ENCODE peak calls at places on chromosomes 3 and 15, in six cellular contexts. B is A673, P is Peyer's patch, D is bronchial epithelial cell, J is cardiac muscle cell, H is tibial nerve. Q is an unnamed sample.

GRCh38 chr3:45513041-45513440 is 81.5 kb upstream of the LIMD1 start:
- DNase-seq in D (no peak), H (no peak), J (no peak), B (no peak), P (no peak), Q (no peak)

GRCh38 chr3:155018621-155019330 is 61.3 kb upstream of the MME start:
- DNase-seq in P (no peak), B (no peak), J (no peak), D (peak; percentile 96), H (no peak), Q (peak; percentile 31)

GRCh38 chr3:184642623-184643308 is 69.1 kb downstream of the MAGEF1 start:
- DNase-seq in P (no peak), H (no peak), J (peak; percentile 85), B (no peak), D (no peak), Q (no peak)

GRCh38 chr15:25784876-25785642 is 78.1 kb downstream of the ATP10A start:
- DNase-seq in B (no peak), H (no peak), D (no peak), P (no peak), J (no peak), Q (peak; percentile 97)

GRCh38 chr3:113034011-113034410 is 43.2 kb downstream of the GTPBP8 start:
- DNase-seq in D (peak; percentile 23), H (no peak), P (no peak), B (no peak), J (no peak), Q (no peak)

GRCh38 chr15:37056168-37056893 is 44.0 kb downstream of the MEIS2 start:
- DNase-seq in J (no peak), P (no peak), D (peak; percentile 64), H (no peak), B (peak; percentile 6), Q (no peak)

GRCh38 chr3:17579289-17580031 is 163.0 kb downstream of the TBC1D5 start:
- DNase-seq in H (no peak), D (peak; percentile 13), J (peak; percentile 5), B (no peak), P (no peak), Q (no peak)

GRCh38 chr3:183394150-183394549 is 34.3 kb downstream of the MCF2L2 start:
- DNase-seq in H (no peak), B (no peak), J (no peak), P (no peak), D (peak; percentile 42), Q (no peak)

GRCh38 chr15:60673918-60674558 is 195.1 kb upstream of the ICE2 start:
- DNase-seq in J (no peak), P (no peak), B (peak; percentile 62), D (peak; percentile 94), H (no peak), Q (peak; percentile 96)

GRCh38 chr3:63753567-63753966 is 65.5 kb upstream of the C3orf49 start:
- DNase-seq in P (no peak), H (no peak), D (peak; percentile 44), B (peak; percentile 9), J (peak; percentile 70), Q (peak; percentile 21)

GRCh38 chr3:67765575-67765974 is 111.2 kb upstream of the SUCLG2 start:
- DNase-seq in D (no peak), H (no peak), J (no peak), P (no peak), B (no peak), Q (no peak)

GRCh38 chr3:78979083-78979482 is 788.7 kb downstream of the ROBO1 start:
- DNase-seq in J (no peak), D (no peak), P (no peak), B (peak; percentile 82), H (no peak), Q (no peak)

GRCh38 chr15:69553686-69554085 is 101.1 kb downstream of the RPLP1 start:
- DNase-seq in J (no peak), D (no peak), B (no peak), P (peak; percentile 61), H (no peak), Q (no peak)

GRCh38 chr3:58111513-58112184 is 99.1 kb downstream of the DNASE1L3 start:
- DNase-seq in P (peak; percentile 72), H (no peak), B (no peak), J (no peak), D (peak; percentile 76), Q (no peak)

GRCh38 chr3:37779289-37780152 is 82.2 kb upstream of the CTDSPL start:
- DNase-seq in D (peak; percentile 73), B (peak; percentile 67), P (no peak), H (no peak), J (peak; percentile 87), Q (peak; percentile 82)

GRCh38 chr15:96356494-96357455 is 26.3 kb downstream of the NR2F2 start:
- DNase-seq in J (peak; percentile 80), D (peak; percentile 65), B (peak; percentile 92), H (peak; percentile 78), P (peak; percentile 89), Q (peak; percentile 76)

GRCh38 chr3:171615742-171616141 is 155.5 kb upstream of the TNIK start:
- DNase-seq in P (no peak), B (no peak), D (peak; percentile 12), J (no peak), H (no peak), Q (peak; percentile 35)

GRCh38 chr3:171615281-171615680 is 155.1 kb upstream of the TNIK start:
- DNase-seq in D (no peak), B (no peak), P (no peak), J (no peak), H (no peak), Q (no peak)

GRCh38 chr3:171616798-171617197 is 156.6 kb upstream of the TNIK start:
- DNase-seq in H (no peak), B (no peak), J (no peak), P (no peak), D (no peak), Q (no peak)

DNA sequence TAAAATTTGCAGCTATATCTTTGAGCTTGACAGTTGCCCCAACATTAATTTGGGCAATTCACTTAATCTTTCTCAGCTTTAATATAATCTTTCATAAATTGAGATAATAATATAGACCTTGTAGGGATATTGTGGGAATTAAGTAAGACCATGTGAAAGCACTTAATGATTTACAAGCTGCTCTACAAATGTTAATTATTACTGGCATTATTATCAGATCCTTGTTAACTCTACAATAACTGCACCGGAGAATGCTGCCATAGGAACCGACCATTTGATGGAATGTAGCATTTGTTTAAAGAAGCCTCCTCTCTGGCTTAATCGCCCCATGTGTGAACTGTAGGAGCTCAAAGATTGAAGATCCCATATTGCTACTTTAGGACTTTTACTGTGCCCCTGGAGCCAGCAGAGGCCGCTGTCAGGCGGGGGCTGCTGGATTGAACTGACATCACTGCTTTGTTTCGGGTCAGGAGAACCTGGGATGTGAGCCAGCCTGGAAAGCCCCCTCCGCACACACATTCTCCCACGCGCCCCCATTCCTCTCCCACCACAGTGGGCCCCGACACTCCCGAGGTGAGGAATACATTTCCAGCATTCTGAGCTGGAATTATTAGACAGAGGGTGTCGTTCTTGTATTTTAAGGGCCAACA is 154.2 kb upstream of the TNIK start:
- DNase-seq in P (no peak), D (peak; percentile 8), H (no peak), B (peak; percentile 75), J (peak; percentile 65), Q (no peak)
- H3K4me3 ChIP-seq in P (no peak overlapping the region), D (no peak overlapping the region), H (no peak overlapping the region), B (no peak overlapping the region), J (no peak overlapping the region), Q (no peak overlapping the region)

DNA sequence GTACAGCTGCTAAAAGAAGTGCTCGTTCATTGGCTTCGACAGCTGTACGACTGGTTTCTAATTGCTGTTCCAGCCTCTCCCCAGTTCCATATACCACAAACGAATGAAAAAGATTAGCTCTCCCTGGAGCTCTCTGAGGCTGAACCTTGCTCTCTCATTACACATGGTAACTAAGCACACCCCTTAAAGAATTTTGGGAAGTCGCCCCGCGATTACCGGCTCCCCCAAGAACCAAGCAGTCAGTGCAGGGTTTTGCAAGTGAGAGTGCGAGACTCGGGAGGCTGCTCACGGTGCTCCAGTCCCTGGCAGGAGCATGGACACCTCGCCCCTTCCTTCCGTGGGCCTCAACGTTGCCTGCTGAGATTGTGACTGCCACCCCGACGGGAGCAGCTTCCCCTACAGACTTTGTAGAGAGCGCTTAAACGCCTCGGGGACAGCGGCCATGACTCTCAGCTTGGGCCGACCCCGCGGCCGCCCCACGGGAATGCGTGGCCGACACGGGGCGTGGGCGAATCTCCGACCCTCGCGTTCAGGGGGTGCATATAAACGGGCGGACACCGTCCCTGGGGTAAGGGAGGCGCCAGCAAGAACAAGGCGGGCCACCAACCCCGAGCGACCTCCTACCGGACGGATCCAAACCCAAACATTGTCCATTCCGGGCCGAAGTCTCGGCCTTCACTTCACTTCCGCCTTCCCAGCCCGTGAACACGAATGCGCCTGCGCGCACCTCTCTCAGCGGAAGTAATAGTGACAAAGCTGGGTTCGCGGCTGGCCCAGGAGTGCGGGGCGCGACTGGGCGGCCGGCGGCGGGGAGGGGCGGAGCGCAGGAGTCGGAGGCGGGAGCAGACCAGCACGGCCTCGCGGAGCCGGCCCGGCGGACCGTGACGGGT is at the start of gene ATP2C1:
- DNase-seq in P (peak; percentile 96), J (peak; percentile 98), D (peak; percentile 86), H (peak; percentile 92), B (peak; percentile 95), Q (peak; percentile 94)
- TF ChIP-seq CTCF in P (peak; percentile 17), J (no peak), D (no peak), H (no peak), B (no peak), Q (peak; percentile 2)

GRCh38 chr15:101813803-101814534 is 2.0 kb downstream of the OR4F15 start:
- DNase-seq in J (no peak), B (peak; percentile 11), H (no peak), D (peak; percentile 8), P (no peak), Q (peak; percentile 85)
- H3K4me3 ChIP-seq in J (no peak overlapping the region), B (no peak overlapping the region), H (no peak overlapping the region), D (no peak overlapping the region), P (no peak overlapping the region), Q (no peak overlapping the region)

GRCh38 chr3:36709281-36709680 is 55.1 kb downstream of the DCLK3 start:
- DNase-seq in H (no peak), B (no peak), J (no peak), P (no peak), D (no peak), Q (no peak)

GRCh38 chr3:36705015-36705414 is 59.3 kb downstream of the DCLK3 start:
- DNase-seq in H (no peak), D (no peak), P (no peak), B (no peak), J (no peak), Q (no peak)

GRCh38 chr3:36709826-36710365 is 54.5 kb downstream of the DCLK3 start:
- DNase-seq in J (no peak), H (no peak), B (no peak), P (no peak), D (no peak), Q (no peak)

GRCh38 chr3:36710606-36711005 is 53.7 kb downstream of the DCLK3 start:
- DNase-seq in D (no peak), J (no peak), P (no peak), B (no peak), H (no peak), Q (no peak)

DNA sequence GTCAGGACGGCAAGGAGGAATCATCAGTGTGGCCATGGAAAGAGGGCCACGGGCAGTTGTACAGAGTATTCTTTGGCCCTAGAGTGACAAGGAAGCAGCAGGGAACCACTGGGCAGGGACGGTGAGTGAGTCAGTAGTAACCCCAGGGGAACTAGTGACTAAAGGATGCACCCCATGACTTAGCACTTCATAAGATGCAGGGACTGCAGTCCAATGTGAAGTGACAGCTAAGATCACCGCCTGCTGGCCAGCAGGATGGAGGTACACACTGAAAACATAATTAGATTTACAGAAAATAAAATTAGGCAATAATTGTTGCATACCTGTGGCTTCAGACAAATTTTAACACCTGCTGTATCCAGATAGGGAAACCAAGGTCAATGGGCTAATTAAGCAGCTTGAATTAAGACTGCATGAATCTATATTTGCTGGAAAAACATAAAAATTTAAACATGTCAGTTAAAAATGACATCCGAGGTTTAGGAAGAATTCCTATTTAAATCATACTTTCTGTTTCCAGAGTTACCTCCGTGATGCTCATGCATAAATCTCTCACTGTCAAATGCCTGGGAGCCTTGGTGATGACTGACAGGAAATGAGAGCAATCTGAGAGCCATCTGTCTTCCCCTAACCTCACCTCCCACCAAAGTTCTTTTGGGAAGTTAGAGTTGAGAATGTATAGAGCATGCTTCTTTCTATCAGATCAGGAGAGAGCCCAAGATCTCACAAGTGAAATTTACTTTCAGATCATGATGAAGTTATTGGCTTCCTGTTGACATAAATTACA is 56.5 kb downstream of the DCLK3 start:
- DNase-seq in H (no peak), J (no peak), P (no peak), D (peak; percentile 80), B (peak; percentile 66), Q (peak; percentile 63)
- TF ChIP-seq CTCF in H (no peak), J (no peak), P (no peak), D (peak; percentile 45), B (peak; percentile 22), Q (peak; percentile 26)